ENCODE peak calls at places on chromosomes 13 and 19, in ten cellular contexts. One of them, this sample, is unnamed.
A peak's percentile ranks its signal among the peaks of the same experiment; 100 is the strongest.

GRCh38 chr19:11387154-11388034 is 3.3 kb upstream of the EPOR start:
- DNase-seq in endothelial cell: no peak
- DNase-seq in left cardiac atrium: no peak
- DNase-seq in stimulated activated CD4-positive, alpha-beta T cell treated with anti-CD3 and anti-CD28 coated beads, TNF-alpha, amount 100 ng/mL, for 48 hours: no peak
- DNase-seq in activated CD4-positive, alpha-beta T cell treated with anti-CD3 and anti-CD28 coated beads, Interleukin-2, amount 50 U/mL, for 24 hours: no peak
- DNase-seq in stromal cell of bone marrow: no peak
- DNase-seq in activated T-helper 9 cell treated with anti-CD3 and anti-CD28 coated beads, Interleukin-2, amount 50 U/mL, for 16 hours: no peak
- DNase-seq in pons: no peak
- DNase-seq in T follicular helper cell: no peak
- DNase-seq in breast epithelium: no peak
- DNase-seq in this sample: no peak

GRCh38 chr13:53138369-53139036 is 109.9 kb downstream of the OLFM4 start:
- DNase-seq in endothelial cell: no peak
- DNase-seq in left cardiac atrium: peak; percentile 47
- DNase-seq in stimulated activated CD4-positive, alpha-beta T cell treated with anti-CD3 and anti-CD28 coated beads, TNF-alpha, amount 100 ng/mL, for 48 hours: no peak
- DNase-seq in activated CD4-positive, alpha-beta T cell treated with anti-CD3 and anti-CD28 coated beads, Interleukin-2, amount 50 U/mL, for 24 hours: no peak
- DNase-seq in stromal cell of bone marrow: peak; percentile 15
- DNase-seq in activated T-helper 9 cell treated with anti-CD3 and anti-CD28 coated beads, Interleukin-2, amount 50 U/mL, for 16 hours: no peak
- DNase-seq in pons: no peak
- DNase-seq in T follicular helper cell: no peak
- DNase-seq in breast epithelium: no peak
- DNase-seq in this sample: no peak

GRCh38 chr19:38665950-38666661 is 18.7 kb downstream of the ACTN4 start:
- DNase-seq in endothelial cell: peak; percentile 80
- DNase-seq in left cardiac atrium: peak; percentile 87
- DNase-seq in stimulated activated CD4-positive, alpha-beta T cell treated with anti-CD3 and anti-CD28 coated beads, TNF-alpha, amount 100 ng/mL, for 48 hours: no peak
- DNase-seq in activated CD4-positive, alpha-beta T cell treated with anti-CD3 and anti-CD28 coated beads, Interleukin-2, amount 50 U/mL, for 24 hours: no peak
- DNase-seq in stromal cell of bone marrow: no peak
- DNase-seq in activated T-helper 9 cell treated with anti-CD3 and anti-CD28 coated beads, Interleukin-2, amount 50 U/mL, for 16 hours: no peak
- DNase-seq in pons: no peak
- DNase-seq in T follicular helper cell: no peak
- DNase-seq in breast epithelium: peak; percentile 70
- DNase-seq in this sample: no peak

GRCh38 chr19:33726756-33727155 is 69.9 kb upstream of the KCTD15 start:
- DNase-seq in endothelial cell: no peak
- DNase-seq in left cardiac atrium: no peak
- DNase-seq in stimulated activated CD4-positive, alpha-beta T cell treated with anti-CD3 and anti-CD28 coated beads, TNF-alpha, amount 100 ng/mL, for 48 hours: no peak
- DNase-seq in activated CD4-positive, alpha-beta T cell treated with anti-CD3 and anti-CD28 coated beads, Interleukin-2, amount 50 U/mL, for 24 hours: no peak
- DNase-seq in stromal cell of bone marrow: no peak
- DNase-seq in activated T-helper 9 cell treated with anti-CD3 and anti-CD28 coated beads, Interleukin-2, amount 50 U/mL, for 16 hours: no peak
- DNase-seq in pons: no peak
- DNase-seq in T follicular helper cell: no peak
- DNase-seq in breast epithelium: no peak
- DNase-seq in this sample: no peak

GRCh38 chr19:30361721-30362120 is 10.5 kb upstream of the ZNF536 start:
- DNase-seq in endothelial cell: no peak
- DNase-seq in left cardiac atrium: no peak
- DNase-seq in stimulated activated CD4-positive, alpha-beta T cell treated with anti-CD3 and anti-CD28 coated beads, TNF-alpha, amount 100 ng/mL, for 48 hours: no peak
- DNase-seq in activated CD4-positive, alpha-beta T cell treated with anti-CD3 and anti-CD28 coated beads, Interleukin-2, amount 50 U/mL, for 24 hours: no peak
- DNase-seq in stromal cell of bone marrow: no peak
- DNase-seq in activated T-helper 9 cell treated with anti-CD3 and anti-CD28 coated beads, Interleukin-2, amount 50 U/mL, for 16 hours: no peak
- DNase-seq in pons: peak; percentile 87
- DNase-seq in T follicular helper cell: no peak
- DNase-seq in breast epithelium: peak; percentile 7
- DNase-seq in this sample: no peak

GRCh38 chr13:79799466-79799865 is 318.5 kb downstream of the NDFIP2 start:
- DNase-seq in endothelial cell: no peak
- DNase-seq in left cardiac atrium: no peak
- DNase-seq in stimulated activated CD4-positive, alpha-beta T cell treated with anti-CD3 and anti-CD28 coated beads, TNF-alpha, amount 100 ng/mL, for 48 hours: no peak
- DNase-seq in activated CD4-positive, alpha-beta T cell treated with anti-CD3 and anti-CD28 coated beads, Interleukin-2, amount 50 U/mL, for 24 hours: no peak
- DNase-seq in stromal cell of bone marrow: no peak
- DNase-seq in activated T-helper 9 cell treated with anti-CD3 and anti-CD28 coated beads, Interleukin-2, amount 50 U/mL, for 16 hours: no peak
- DNase-seq in pons: no peak
- DNase-seq in T follicular helper cell: no peak
- DNase-seq in breast epithelium: no peak
- DNase-seq in this sample: no peak

GRCh38 chr19:29515706-29516357 is 10.0 kb upstream of the VSTM2B start:
- DNase-seq in endothelial cell: no peak
- DNase-seq in left cardiac atrium: no peak
- DNase-seq in stimulated activated CD4-positive, alpha-beta T cell treated with anti-CD3 and anti-CD28 coated beads, TNF-alpha, amount 100 ng/mL, for 48 hours: no peak
- DNase-seq in activated CD4-positive, alpha-beta T cell treated with anti-CD3 and anti-CD28 coated beads, Interleukin-2, amount 50 U/mL, for 24 hours: no peak
- DNase-seq in stromal cell of bone marrow: no peak
- DNase-seq in activated T-helper 9 cell treated with anti-CD3 and anti-CD28 coated beads, Interleukin-2, amount 50 U/mL, for 16 hours: no peak
- DNase-seq in pons: no peak
- DNase-seq in T follicular helper cell: no peak
- DNase-seq in breast epithelium: no peak
- DNase-seq in this sample: no peak

GRCh38 chr19:38666662-38667448 is 19.4 kb downstream of the ACTN4 start:
- DNase-seq in endothelial cell: peak; percentile 60
- DNase-seq in left cardiac atrium: peak; percentile 72
- DNase-seq in stimulated activated CD4-positive, alpha-beta T cell treated with anti-CD3 and anti-CD28 coated beads, TNF-alpha, amount 100 ng/mL, for 48 hours: no peak
- DNase-seq in activated CD4-positive, alpha-beta T cell treated with anti-CD3 and anti-CD28 coated beads, Interleukin-2, amount 50 U/mL, for 24 hours: no peak
- DNase-seq in stromal cell of bone marrow: peak; percentile 71
- DNase-seq in activated T-helper 9 cell treated with anti-CD3 and anti-CD28 coated beads, Interleukin-2, amount 50 U/mL, for 16 hours: no peak
- DNase-seq in pons: peak; percentile 72
- DNase-seq in T follicular helper cell: no peak
- DNase-seq in breast epithelium: peak; percentile 65
- DNase-seq in this sample: no peak

GRCh38 chr19:632228-633067 is 889 bp downstream of the POLRMT start:
- DNase-seq in endothelial cell: peak; percentile 51
- DNase-seq in left cardiac atrium: no peak
- DNase-seq in stimulated activated CD4-positive, alpha-beta T cell treated with anti-CD3 and anti-CD28 coated beads, TNF-alpha, amount 100 ng/mL, for 48 hours: no peak
- DNase-seq in activated CD4-positive, alpha-beta T cell treated with anti-CD3 and anti-CD28 coated beads, Interleukin-2, amount 50 U/mL, for 24 hours: peak; percentile 27
- DNase-seq in stromal cell of bone marrow: no peak
- DNase-seq in activated T-helper 9 cell treated with anti-CD3 and anti-CD28 coated beads, Interleukin-2, amount 50 U/mL, for 16 hours: peak; percentile 32
- DNase-seq in pons: no peak
- DNase-seq in T follicular helper cell: no peak
- DNase-seq in breast epithelium: no peak
- DNase-seq in this sample: peak; percentile 48

GRCh38 chr13:49464621-49465325 is 20.7 kb downstream of the SETDB2 start:
- DNase-seq in endothelial cell: no peak
- DNase-seq in left cardiac atrium: no peak
- DNase-seq in stimulated activated CD4-positive, alpha-beta T cell treated with anti-CD3 and anti-CD28 coated beads, TNF-alpha, amount 100 ng/mL, for 48 hours: no peak
- DNase-seq in activated CD4-positive, alpha-beta T cell treated with anti-CD3 and anti-CD28 coated beads, Interleukin-2, amount 50 U/mL, for 24 hours: no peak
- DNase-seq in stromal cell of bone marrow: no peak
- DNase-seq in activated T-helper 9 cell treated with anti-CD3 and anti-CD28 coated beads, Interleukin-2, amount 50 U/mL, for 16 hours: no peak
- DNase-seq in pons: no peak
- DNase-seq in T follicular helper cell: no peak
- DNase-seq in breast epithelium: no peak
- DNase-seq in this sample: no peak

GRCh38 chr19:7251502-7251901 is 42.7 kb downstream of the INSR start:
- DNase-seq in endothelial cell: no peak
- DNase-seq in left cardiac atrium: no peak
- DNase-seq in stimulated activated CD4-positive, alpha-beta T cell treated with anti-CD3 and anti-CD28 coated beads, TNF-alpha, amount 100 ng/mL, for 48 hours: no peak
- DNase-seq in activated CD4-positive, alpha-beta T cell treated with anti-CD3 and anti-CD28 coated beads, Interleukin-2, amount 50 U/mL, for 24 hours: no peak
- DNase-seq in stromal cell of bone marrow: no peak
- DNase-seq in activated T-helper 9 cell treated with anti-CD3 and anti-CD28 coated beads, Interleukin-2, amount 50 U/mL, for 16 hours: no peak
- DNase-seq in pons: no peak
- DNase-seq in T follicular helper cell: no peak
- DNase-seq in breast epithelium: no peak
- DNase-seq in this sample: no peak

GRCh38 chr19:48737360-48737998 is 2.9 kb downstream of the RASIP1 start:
- DNase-seq in endothelial cell: no peak
- DNase-seq in left cardiac atrium: peak; percentile 71
- DNase-seq in stimulated activated CD4-positive, alpha-beta T cell treated with anti-CD3 and anti-CD28 coated beads, TNF-alpha, amount 100 ng/mL, for 48 hours: no peak
- DNase-seq in activated CD4-positive, alpha-beta T cell treated with anti-CD3 and anti-CD28 coated beads, Interleukin-2, amount 50 U/mL, for 24 hours: no peak
- DNase-seq in stromal cell of bone marrow: no peak
- DNase-seq in activated T-helper 9 cell treated with anti-CD3 and anti-CD28 coated beads, Interleukin-2, amount 50 U/mL, for 16 hours: no peak
- DNase-seq in pons: no peak
- DNase-seq in T follicular helper cell: no peak
- DNase-seq in breast epithelium: no peak
- DNase-seq in this sample: no peak

GRCh38 chr13:21106089-21106488 is 44.7 kb upstream of the LATS2 start:
- DNase-seq in endothelial cell: no peak
- DNase-seq in left cardiac atrium: no peak
- DNase-seq in stimulated activated CD4-positive, alpha-beta T cell treated with anti-CD3 and anti-CD28 coated beads, TNF-alpha, amount 100 ng/mL, for 48 hours: no peak
- DNase-seq in activated CD4-positive, alpha-beta T cell treated with anti-CD3 and anti-CD28 coated beads, Interleukin-2, amount 50 U/mL, for 24 hours: no peak
- DNase-seq in stromal cell of bone marrow: peak; percentile 39
- DNase-seq in activated T-helper 9 cell treated with anti-CD3 and anti-CD28 coated beads, Interleukin-2, amount 50 U/mL, for 16 hours: no peak
- DNase-seq in pons: no peak
- DNase-seq in T follicular helper cell: no peak
- DNase-seq in breast epithelium: no peak
- DNase-seq in this sample: no peak

GRCh38 chr19:18729933-18730530 is 46.6 kb downstream of the CRTC1 start:
- DNase-seq in endothelial cell: no peak
- DNase-seq in left cardiac atrium: no peak
- DNase-seq in stimulated activated CD4-positive, alpha-beta T cell treated with anti-CD3 and anti-CD28 coated beads, TNF-alpha, amount 100 ng/mL, for 48 hours: no peak
- DNase-seq in activated CD4-positive, alpha-beta T cell treated with anti-CD3 and anti-CD28 coated beads, Interleukin-2, amount 50 U/mL, for 24 hours: no peak
- DNase-seq in stromal cell of bone marrow: no peak
- DNase-seq in activated T-helper 9 cell treated with anti-CD3 and anti-CD28 coated beads, Interleukin-2, amount 50 U/mL, for 16 hours: no peak
- DNase-seq in pons: no peak
- DNase-seq in T follicular helper cell: no peak
- DNase-seq in breast epithelium: no peak
- DNase-seq in this sample: no peak

GRCh38 chr13:24208314-24208713 is 47.8 kb downstream of the SPATA13 start:
- DNase-seq in endothelial cell: no peak
- DNase-seq in left cardiac atrium: no peak
- DNase-seq in stimulated activated CD4-positive, alpha-beta T cell treated with anti-CD3 and anti-CD28 coated beads, TNF-alpha, amount 100 ng/mL, for 48 hours: no peak
- DNase-seq in activated CD4-positive, alpha-beta T cell treated with anti-CD3 and anti-CD28 coated beads, Interleukin-2, amount 50 U/mL, for 24 hours: no peak
- DNase-seq in stromal cell of bone marrow: peak; percentile 93
- DNase-seq in activated T-helper 9 cell treated with anti-CD3 and anti-CD28 coated beads, Interleukin-2, amount 50 U/mL, for 16 hours: no peak
- DNase-seq in pons: no peak
- DNase-seq in T follicular helper cell: no peak
- DNase-seq in breast epithelium: no peak
- DNase-seq in this sample: no peak

GRCh38 chr13:35979378-35979911 is 151.7 kb downstream of the DCLK1 start:
- DNase-seq in endothelial cell: no peak
- DNase-seq in left cardiac atrium: peak; percentile 74
- DNase-seq in stimulated activated CD4-positive, alpha-beta T cell treated with anti-CD3 and anti-CD28 coated beads, TNF-alpha, amount 100 ng/mL, for 48 hours: no peak
- DNase-seq in activated CD4-positive, alpha-beta T cell treated with anti-CD3 and anti-CD28 coated beads, Interleukin-2, amount 50 U/mL, for 24 hours: no peak
- DNase-seq in stromal cell of bone marrow: peak; percentile 98
- DNase-seq in activated T-helper 9 cell treated with anti-CD3 and anti-CD28 coated beads, Interleukin-2, amount 50 U/mL, for 16 hours: no peak
- DNase-seq in pons: peak; percentile 76
- DNase-seq in T follicular helper cell: no peak
- DNase-seq in breast epithelium: no peak
- DNase-seq in this sample: no peak

GRCh38 chr19:18932216-18932841 is 8.7 kb downstream of the HOMER3 start:
- DNase-seq in endothelial cell: peak; percentile 90
- DNase-seq in left cardiac atrium: peak; percentile 87
- DNase-seq in stimulated activated CD4-positive, alpha-beta T cell treated with anti-CD3 and anti-CD28 coated beads, TNF-alpha, amount 100 ng/mL, for 48 hours: peak; percentile 76
- DNase-seq in activated CD4-positive, alpha-beta T cell treated with anti-CD3 and anti-CD28 coated beads, Interleukin-2, amount 50 U/mL, for 24 hours: peak; percentile 79
- DNase-seq in stromal cell of bone marrow: no peak
- DNase-seq in activated T-helper 9 cell treated with anti-CD3 and anti-CD28 coated beads, Interleukin-2, amount 50 U/mL, for 16 hours: peak; percentile 75
- DNase-seq in pons: peak; percentile 31
- DNase-seq in T follicular helper cell: peak; percentile 85
- DNase-seq in breast epithelium: peak; percentile 61
- DNase-seq in this sample: peak; percentile 74

GRCh38 chr13:97849305-97849704 is 104.2 kb upstream of the IPO5 start:
- DNase-seq in endothelial cell: no peak
- DNase-seq in left cardiac atrium: no peak
- DNase-seq in stimulated activated CD4-positive, alpha-beta T cell treated with anti-CD3 and anti-CD28 coated beads, TNF-alpha, amount 100 ng/mL, for 48 hours: no peak
- DNase-seq in activated CD4-positive, alpha-beta T cell treated with anti-CD3 and anti-CD28 coated beads, Interleukin-2, amount 50 U/mL, for 24 hours: no peak
- DNase-seq in stromal cell of bone marrow: no peak
- DNase-seq in activated T-helper 9 cell treated with anti-CD3 and anti-CD28 coated beads, Interleukin-2, amount 50 U/mL, for 16 hours: no peak
- DNase-seq in pons: no peak
- DNase-seq in T follicular helper cell: no peak
- DNase-seq in breast epithelium: no peak
- DNase-seq in this sample: no peak

This sample was measured in GM18507.